ENCODE peak calls at places on chromosomes 5 and 9, in nine cellular contexts. E is astrocyte, L is K562, X is MM.1S, P is HepG2, F is GM23248, B is fibroblast of lung, U is GM12878, O is neural progenitor cell. A is an unnamed sample.

GRCh38 chr9:104961701-104962359 is 33.9 kb upstream of the ABCA1 start:
- DNase-seq in E (no peak), L (no peak), X (no peak), P (no peak), F (peak; percentile 3), B (peak; percentile 51), U (no peak), O (no peak), A (no peak)

GRCh38 chr9:129467739-129468666 is 152.9 kb downstream of the C9orf50 start:
- DNase-seq in E (no peak), L (no peak), X (no peak), P (no peak), F (no peak), B (no peak), U (no peak), O (no peak), A (no peak)

GRCh38 chr5:122077451-122078115 is 476 bp downstream of the LOX start:
- DNase-seq in E (no peak), L (no peak), X (no peak), P (peak; percentile 13), F (peak; percentile 77), B (no peak), U (no peak), O (peak; percentile 64), A (no peak)

GRCh38 chr5:77774981-77775772 is 962 bp downstream of the TBCA start:
- DNase-seq in E (no peak), L (no peak), X (no peak), P (peak; percentile 10), F (peak; percentile 2), B (no peak), U (no peak), O (no peak), A (peak; percentile 72)

GRCh38 chr5:35919191-35919590 is 19.2 kb downstream of the CAPSL start:
- DNase-seq in E (peak; percentile 92), L (no peak), X (no peak), P (no peak), F (peak; percentile 83), B (peak; percentile 62), U (no peak), O (no peak), A (no peak)

GRCh38 chr9:127521919-127522304 is 70.6 kb downstream of the LRSAM1 start:
- DNase-seq in E (no peak), L (no peak), X (no peak), P (no peak), F (no peak), B (no peak), U (no peak), O (no peak), A (no peak)

GRCh38 chr5:141874262-141874964 is 3.8 kb downstream of the PCDH1 start:
- DNase-seq in E (no peak), L (no peak), X (no peak), P (peak; percentile 37), F (no peak), B (no peak), U (no peak), O (peak; percentile 36), A (no peak)

GRCh38 chr5:92455011-92455410 is 1071.9 kb upstream of the ARRDC3 start:
- DNase-seq in E (no peak), L (no peak), X (peak; percentile 27), P (no peak), F (no peak), B (no peak), U (peak; percentile 73), O (no peak), A (no peak)

GRCh38 chr9:133592731-133593409 is 16.3 kb downstream of the FAM163B start:
- DNase-seq in E (no peak), L (no peak), X (no peak), P (no peak), F (no peak), B (peak; percentile 14), U (no peak), O (no peak), A (peak; percentile 49)

GRCh38 chr9:123940721-123941534 is 11.0 kb upstream of the DENND1A start:
- DNase-seq in E (no peak), L (no peak), X (no peak), P (peak; percentile 21), F (no peak), B (no peak), U (peak; percentile 77), O (no peak), A (peak; percentile 53)

GRCh38 chr9:135604437-135605237 is 34.7 kb downstream of the GLT6D1 start:
- DNase-seq in E (no peak), L (no peak), X (no peak), P (no peak), F (no peak), B (no peak), U (no peak), O (no peak), A (no peak)

GRCh38 chr5:134138416-134139376 is 24.2 kb downstream of the TCF7 start:
- DNase-seq in E (peak; percentile 45), L (no peak), X (peak; percentile 33), P (no peak), F (peak; percentile 93), B (no peak), U (peak; percentile 89), O (no peak), A (no peak)

GRCh38 chr9:96418920-96419690 is 935 bp upstream of the ZNF367 start:
- DNase-seq in E (no peak), L (peak; percentile 86), X (peak; percentile 77), P (peak; percentile 73), F (peak; percentile 78), B (peak; percentile 35), U (no peak), O (peak; percentile 85), A (peak; percentile 92)

GRCh38 chr5:81750308-81751008 is 439 bp downstream of the SSBP2 start:
- DNase-seq in E (no peak), L (peak; percentile 45), X (peak; percentile 31), P (no peak), F (peak; percentile 68), B (no peak), U (no peak), O (peak; percentile 56), A (peak; percentile 73)

GRCh38 chr9:71725590-71726338 is 42.5 kb downstream of the CEMIP2 start:
- DNase-seq in E (peak; percentile 90), L (peak; percentile 24), X (no peak), P (peak; percentile 95), F (peak; percentile 74), B (peak; percentile 40), U (no peak), O (no peak), A (no peak)

GRCh38 chr5:136190904-136191303 is 2.1 kb downstream of the SMIM32 start:
- DNase-seq in E (no peak), L (no peak), X (no peak), P (no peak), F (no peak), B (no peak), U (no peak), O (no peak), A (no peak)

GRCh38 chr5:178690208-178690607 is 40.3 kb downstream of the ZNF354A start:
- DNase-seq in E (no peak), L (no peak), X (no peak), P (no peak), F (peak; percentile 12), B (no peak), U (no peak), O (no peak), A (no peak)
- H3K9ac ChIP-seq in E (no peak overlapping the region), L (no peak overlapping the region), X (no peak overlapping the region), P (no peak overlapping the region), F (no peak overlapping the region), B (no peak overlapping the region), U (no peak overlapping the region), O (no peak overlapping the region), A (no peak overlapping the region)

DNA sequence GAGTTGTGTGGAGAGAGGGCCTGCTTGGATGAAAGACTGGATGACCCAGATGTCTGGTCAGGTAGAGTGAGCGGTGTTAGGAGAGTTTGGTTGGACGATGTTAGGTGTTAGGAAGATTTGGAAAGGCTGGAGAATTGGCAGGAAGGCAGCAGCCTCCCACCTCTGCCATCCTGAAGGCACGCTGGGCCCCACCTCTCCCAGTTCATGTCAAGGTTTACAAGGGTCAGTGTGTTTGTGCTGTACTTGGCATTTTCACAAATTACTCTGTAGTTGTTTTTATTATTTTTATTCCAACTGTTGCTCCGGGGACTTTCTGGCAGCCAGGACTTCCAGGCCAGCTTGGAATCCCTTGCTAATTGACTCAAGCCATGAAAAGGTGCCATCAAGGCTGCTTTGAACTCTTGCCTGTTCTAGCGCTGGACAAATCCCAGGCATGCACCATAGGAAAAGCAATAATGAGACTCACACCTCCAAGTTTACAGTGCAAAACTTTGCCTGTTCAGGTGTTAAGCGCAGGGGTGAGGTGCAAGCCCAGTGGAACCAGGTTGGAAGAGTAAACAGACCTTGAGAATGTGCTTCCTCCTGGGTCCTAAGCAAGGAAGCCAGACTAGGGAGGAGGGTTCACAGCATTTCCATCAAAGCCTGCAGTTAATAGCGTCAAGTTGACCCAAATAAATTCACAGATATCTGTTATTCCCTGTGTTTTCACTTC is 41.7 kb upstream of the KLF9 start:
- DNase-seq in E (no peak), L (no peak), X (no peak), P (no peak), F (no peak), B (no peak), U (no peak), O (no peak), A (no peak)
- H2AFZ ChIP-seq in E (no peak overlapping the region), L (peak overlapping the region; percentile 12), X (no peak overlapping the region), P (no peak overlapping the region), F (no peak overlapping the region), B (no peak overlapping the region), U (no peak overlapping the region), O (no peak overlapping the region), A (no peak overlapping the region)

DNA sequence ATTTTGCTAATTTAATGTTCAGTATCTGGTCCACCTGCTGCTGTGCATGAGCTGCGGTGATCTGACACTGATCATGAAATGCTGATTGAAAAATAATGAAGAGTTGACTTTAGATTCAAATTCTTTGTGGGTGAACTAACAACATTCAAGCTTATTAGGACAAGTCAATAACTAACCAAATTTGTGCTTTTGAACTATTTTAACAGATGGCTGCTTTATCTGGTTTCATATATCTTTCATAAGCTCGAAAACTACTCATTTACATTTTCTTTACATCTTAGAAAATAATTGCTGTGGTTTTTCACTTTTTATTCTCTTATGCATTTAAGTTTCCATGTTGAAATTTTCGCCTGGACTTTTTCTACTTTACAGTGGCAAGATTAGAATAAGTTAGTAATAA is 274.8 kb upstream of the CCNG1 start:
- DNase-seq in E (no peak), L (no peak), X (no peak), P (no peak), F (no peak), B (no peak), U (no peak), O (no peak), A (no peak)
- H3K79me2 ChIP-seq in E (no peaks in the 10 kb centered on the region), L (no peaks in the 10 kb centered on the region), X (no peaks in the 10 kb centered on the region), P (no peaks in the 10 kb centered on the region), F (no peaks in the 10 kb centered on the region), B (no peaks in the 10 kb centered on the region), U (no peaks in the 10 kb centered on the region), O (no peaks in the 10 kb centered on the region), A (no peaks in the 10 kb centered on the region)

DNA sequence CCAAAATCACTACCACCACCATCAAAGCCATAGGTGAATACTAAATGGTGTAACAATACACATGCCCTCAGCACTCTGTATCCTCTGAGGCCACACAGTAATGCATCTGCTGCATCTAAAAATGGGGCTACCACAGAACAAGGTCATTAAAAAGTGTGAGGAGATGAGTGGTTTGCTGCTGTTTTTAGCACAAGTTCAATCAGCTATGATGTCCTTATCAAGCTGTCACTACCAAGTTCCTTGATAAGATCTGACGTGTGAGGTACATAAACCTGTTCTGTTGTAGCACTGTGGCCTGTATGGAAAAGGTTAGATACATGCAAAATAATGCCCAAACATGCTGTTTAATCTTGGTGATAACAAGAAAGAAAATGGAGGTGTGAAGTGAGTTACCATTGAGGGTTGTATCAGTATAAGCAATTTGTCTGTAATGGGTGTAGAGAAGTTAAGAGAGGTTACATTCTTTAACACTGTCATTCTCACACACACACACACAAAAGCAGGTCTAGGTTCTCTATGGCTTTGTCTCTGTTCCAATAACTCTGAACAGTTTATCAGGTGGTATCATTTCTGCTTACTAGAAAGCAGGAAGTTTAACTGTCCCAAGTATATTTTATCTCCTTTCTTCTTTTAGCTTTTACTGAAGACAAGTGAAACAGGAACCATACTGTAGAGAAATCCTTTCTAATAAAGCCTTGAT is 252.9 kb downstream of the CWC27 start:
- DNase-seq in E (no peak), L (no peak), X (no peak), P (no peak), F (no peak), B (no peak), U (peak; percentile 41), O (no peak), A (peak; percentile 53)
- H3K9ac ChIP-seq in E (no peak overlapping the region), L (no peak overlapping the region), X (no peak overlapping the region), P (no peak overlapping the region), F (peak overlapping the region; percentile 10), B (no peak overlapping the region), U (peak overlapping the region; percentile 3), O (no peak overlapping the region), A (no peak overlapping the region)